ENCODE peak calls at places on chromosomes 6 and 20, in six cellular contexts. F, Z, J, T, G and A are unnamed samples. For H3K9me3 and H3K4me1, the result is how much of the 10 kb centered on the place peaks cover.

GRCh38 chr20:24989162-24989561 is 3.4 kb downstream of the APMAP start:
- DNase-seq in Z (no peak), J (peak), F (no peak), T (no peak), G (no peak), A (peak)

GRCh38 chr6:138026342-138026741 is 80.9 kb downstream of the PERP start:
- DNase-seq in T (no peak), J (no peak), Z (no peak), F (no peak), G (no peak), A (no peak)

GRCh38 chr6:28167068-28167467 is 25.4 kb downstream of the ZKSCAN8 start:
- DNase-seq in F (no peak), T (no peak), G (no peak), Z (no peak), J (no peak), A (no peak)

GRCh38 chr6:148760568-148761531 is 14.0 kb downstream of the UST start:
- DNase-seq in G (peak), J (peak), T (peak), F (no peak), Z (no peak), A (peak)

GRCh38 chr6:7085911-7086310 is 21.9 kb upstream of the RREB1 start:
- DNase-seq in T (no peak), J (peak), F (no peak), Z (no peak), G (no peak), A (no peak)

GRCh38 chr6:30884521-30885480 is 482 bp downstream of the DDR1 start:
- DNase-seq in G (no peak), J (peak), F (no peak), T (peak), Z (no peak), A (peak)

GRCh38 chr20:3000852-3001523 is 42.4 kb upstream of the GNRH2 start:
- DNase-seq in F (no peak), J (no peak), T (no peak), G (no peak), Z (peak), A (no peak)

GRCh38 chr6:125273965-125274364 is 27.8 kb downstream of the HDDC2 start:
- DNase-seq in J (peak), G (no peak), F (no peak), Z (peak), T (no peak), A (no peak)

GRCh38 chr20:59462249-59462648 is 142.1 kb upstream of the PHACTR3 start:
- DNase-seq in Z (no peak), T (no peak), G (no peak), F (no peak), J (no peak), A (no peak)

GRCh38 chr20:25292176-25292891 is 44.4 kb downstream of the PYGB start:
- DNase-seq in G (no peak), F (no peak), T (no peak), J (no peak), Z (no peak), A (peak)

GRCh38 chr20:9068232-9068781 is 580 bp upstream of the PLCB4 start:
- DNase-seq in Z (no peak), J (peak), F (no peak), T (no peak), G (no peak), A (no peak)

GRCh38 chr6:22774129-22774528 is 204.8 kb downstream of the HDGFL1 start:
- DNase-seq in Z (no peak), J (no peak), G (no peak), F (no peak), T (no peak), A (no peak)

GRCh38 chr6:152261179-152261578 is 376.0 kb downstream of the SYNE1 start:
- DNase-seq in J (no peak), G (no peak), T (no peak), Z (no peak), F (no peak), A (no peak)

GRCh38 chr20:56604690-56605089 is 24.4 kb upstream of the TFAP2C start:
- DNase-seq in T (no peak), J (no peak), G (no peak), F (no peak), Z (no peak), A (no peak)

GRCh38 chr6:130473886-130474285 is 108.1 kb downstream of the TMEM200A start:
- DNase-seq in G (no peak), T (no peak), Z (no peak), F (no peak), J (no peak), A (no peak)

GRCh38 chr6:99589290-99589672 is 17.4 kb upstream of the PRDM13 start:
- DNase-seq in T (no peak), G (no peak), Z (no peak), J (no peak), F (no peak), A (no peak)

GRCh38 chr6:14792118-14792955 is 453.5 kb upstream of the JARID2 start:
- DNase-seq in J (no peak), F (no peak), Z (no peak), T (no peak), G (no peak), A (no peak)

GRCh38 chr6:124964084-124964763 is 2.0 kb downstream of the RNF217 start:
- DNase-seq in J (no peak), G (no peak), T (no peak), F (peak), Z (no peak), A (no peak)

GRCh38 chr20:25739615-25740320 is 43.1 kb upstream of the ZNF337 start:
- DNase-seq in Z (no peak), J (no peak), T (no peak), G (no peak), F (no peak), A (no peak)

GRCh38 chr6:19830171-19830570 is 7.0 kb upstream of the ID4 start:
- DNase-seq in F (peak), T (no peak), Z (no peak), G (no peak), J (no peak), A (no peak)

GRCh38 chr20:2421247-2421646 is 40.5 kb downstream of the TGM6 start:
- DNase-seq in F (no peak), T (no peak), G (no peak), Z (peak), J (no peak), A (no peak)

GRCh38 chr20:46040902-46041535 is 12.0 kb downstream of the SLC12A5 start:
- DNase-seq in Z (no peak), J (peak), T (no peak), F (peak), G (no peak), A (no peak)

GRCh38 chr20:10061641-10062040 is 26.9 kb downstream of the ANKEF1 start:
- DNase-seq in J (no peak), T (no peak), Z (no peak), G (no peak), F (no peak), A (no peak)

GRCh38 chr6:1639430-1639829 is 29.7 kb downstream of the FOXC1 start:
- DNase-seq in Z (no peak), T (no peak), J (no peak), G (no peak), F (no peak), A (no peak)

GRCh38 chr6:106787327-106788196 is 158.2 kb downstream of the QRSL1 start:
- DNase-seq in F (peak), G (no peak), J (peak), T (no peak), Z (no peak), A (no peak)

GRCh38 chr6:81451787-81452186 is 300.7 kb downstream of the TENT5A start:
- DNase-seq in J (no peak), Z (peak), F (peak), T (no peak), G (no peak), A (no peak)

GRCh38 chr20:11905460-11906150 is 12.1 kb upstream of the BTBD3 start:
- DNase-seq in T (no peak), F (no peak), J (no peak), G (no peak), Z (no peak), A (no peak)

GRCh38 chr6:165621950-165622349 is 41.1 kb downstream of the PDE10A start:
- DNase-seq in J (no peak), T (no peak), G (no peak), Z (no peak), F (no peak), A (no peak)

GRCh38 chr6:25169551-25170335 is 109.4 kb upstream of the CARMIL1 start:
- DNase-seq in G (no peak), F (no peak), Z (no peak), J (no peak), T (no peak), A (no peak)

GRCh38 chr20:57139342-57140093 is 126.9 kb downstream of the BMP7 start:
- DNase-seq in F (no peak), Z (no peak), T (no peak), J (no peak), G (no peak), A (no peak)

GRCh38 chr20:38674178-38675133 is 49.8 kb upstream of the SLC32A1 start:
- DNase-seq in Z (no peak), J (no peak), F (no peak), T (peak), G (no peak), A (peak)

GRCh38 chr6:167745660-167746376 is 80.9 kb upstream of the AFDN start:
- DNase-seq in G (no peak), J (peak), F (no peak), T (no peak), Z (no peak), A (no peak)

GRCh38 chr6:677919-678318 is 15.0 kb downstream of the EXOC2 start:
- DNase-seq in G (no peak), F (no peak), T (no peak), J (no peak), Z (no peak), A (no peak)

GRCh38 chr6:44682987-44683779 is 295.7 kb downstream of the CDC5L start:
- DNase-seq in G (no peak), F (no peak), T (no peak), Z (no peak), J (no peak), A (no peak)

GRCh38 chr6:138577151-138577915 is 78.0 kb upstream of the NHSL1 start:
- DNase-seq in T (no peak), J (no peak), F (no peak), G (no peak), Z (no peak), A (no peak)

GRCh38 chr20:13458860-13459451 is 179.8 kb downstream of the TASP1 start:
- DNase-seq in J (no peak), F (peak), T (no peak), G (no peak), Z (peak), A (no peak)

GRCh38 chr20:792248-792647 is 23.9 kb upstream of the SLC52A3 start:
- DNase-seq in G (no peak), F (no peak), T (no peak), J (no peak), Z (no peak), A (no peak)
- H3K9me3 ChIP-seq in G (under half), F (under half), T (under half), J (under half), Z (under half), A (under half)

GRCh38 chr20:60820918-60821317 is 431.1 kb upstream of the CDH4 start:
- DNase-seq in G (no peak), T (no peak), Z (no peak), J (no peak), F (no peak), A (no peak)

GRCh38 chr20:60820149-60820548 is 431.9 kb upstream of the CDH4 start:
- DNase-seq in F (no peak), J (no peak), G (no peak), T (no peak), Z (no peak), A (no peak)

GRCh38 chr20:60816901-60817300 is 435.2 kb upstream of the CDH4 start:
- DNase-seq in J (no peak), T (no peak), G (no peak), F (no peak), Z (no peak), A (no peak)

GRCh38 chr20:60823001-60823649 is 428.9 kb upstream of the CDH4 start:
- DNase-seq in J (no peak), Z (no peak), T (no peak), F (no peak), G (no peak), A (no peak)

GRCh38 chr20:60819511-60819910 is 432.6 kb upstream of the CDH4 start:
- DNase-seq in F (no peak), J (no peak), T (no peak), G (no peak), Z (no peak), A (no peak)
- H3K27ac ChIP-seq in F (no peak), J (no peak), T (no peak), G (no peak), Z (no peak), A (no peak)

DNA sequence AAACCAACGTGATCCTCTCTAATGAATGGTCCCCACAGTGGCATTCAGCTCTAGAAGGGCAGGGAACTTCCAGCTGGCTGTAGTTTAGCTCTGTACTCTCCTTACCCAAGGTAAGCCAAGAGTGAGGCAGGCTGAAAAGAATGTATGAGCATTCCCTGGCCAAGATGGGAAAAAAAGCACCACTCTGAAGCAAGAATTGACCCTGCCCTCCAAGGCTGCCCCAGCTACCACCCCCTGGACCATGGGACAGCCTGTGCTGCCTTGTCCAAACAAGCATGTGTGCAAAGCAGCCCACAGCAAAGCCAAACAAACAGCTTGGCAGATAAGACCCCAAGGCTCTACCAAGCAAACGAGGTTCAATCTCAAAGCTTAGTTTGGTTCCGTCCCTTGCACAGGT is 73.9 kb downstream of the GFOD1 start:
- DNase-seq in Z (no peak), J (no peak), F (peak), G (no peak), T (no peak), A (no peak)
- H3K4me1 ChIP-seq in Z (under half), J (under half), F (half or more), G (under half), T (under half), A (half or more)

GRCh38 chr6:9851541-9852380 is 563.1 kb downstream of the TFAP2A start:
- DNase-seq in J (no peak), G (no peak), Z (peak), T (no peak), F (no peak), A (no peak)

GRCh38 chr6:9848094-9848493 is 566.8 kb downstream of the TFAP2A start:
- DNase-seq in G (no peak), T (no peak), J (no peak), F (no peak), Z (no peak), A (no peak)

GRCh38 chr6:9851006-9851405 is 563.9 kb downstream of the TFAP2A start:
- DNase-seq in J (no peak), G (no peak), F (no peak), T (no peak), Z (no peak), A (no peak)
- H3K9me3 ChIP-seq in J (under half), G (under half), F (half or more), T (under half), Z (under half), A (under half)